ENCODE peak calls at places on chromosomes 3 and 15, in six cellular contexts. T is stimulated activated CD4-positive, alpha-beta T cell treated with anti-CD3 and anti-CD28 coated beads, Interleukin-12 subunit alpha, Interleukin-12 subunit beta, amount 100 ng/mL, for 4 hours; B is activated T-helper 9 cell treated with anti-CD3 and anti-CD28 coated beads, Interleukin-2, amount 50 U/mL, for 16 hours; S is mesothelial cell of epicardium; O is CD8-positive, alpha-beta T cell; X is HT1080. E is an unnamed sample.

GRCh38 chr15:41804920-41805666 is 22.8 kb upstream of the JMJD7 start:
- DNase-seq in T (no peak), X (no peak), O (no peak), S (no peak), B (no peak), E (peak; percentile 59)

GRCh38 chr3:126654571-126655393 is at the start of gene TXNRD3:
- DNase-seq in B (peak; percentile 65), O (peak; percentile 52), S (peak; percentile 79), T (peak; percentile 87), X (peak; percentile 50), E (peak; percentile 56)

GRCh38 chr3:148240351-148240750 is 457.4 kb upstream of the AGTR1 start:
- DNase-seq in T (no peak), O (no peak), X (no peak), S (no peak), B (no peak), E (no peak)

GRCh38 chr3:38957296-38957695 is 94.4 kb downstream of the SCN11A start:
- DNase-seq in B (no peak), O (no peak), T (no peak), S (no peak), X (no peak), E (no peak)

GRCh38 chr15:65303687-65304392 is 637 bp upstream of the RNU5B-1 start:
- DNase-seq in X (peak; percentile 67), O (peak; percentile 50), S (peak; percentile 66), T (peak; percentile 51), B (peak; percentile 52), E (peak; percentile 68)

GRCh38 chr3:126435456-126436315 is 40.0 kb downstream of the ZXDC start:
- DNase-seq in T (no peak), O (no peak), S (peak; percentile 7), X (no peak), B (no peak), E (no peak)

GRCh38 chr3:150609988-150610387 is 6.9 kb downstream of the SELENOT start:
- DNase-seq in T (no peak), B (no peak), S (no peak), X (no peak), O (no peak), E (no peak)

GRCh38 chr15:95912280-95912625 is 418.2 kb upstream of the NR2F2 start:
- DNase-seq in X (peak; percentile 11), B (no peak), S (no peak), O (no peak), T (no peak), E (no peak)

GRCh38 chr15:67030036-67030762 is 35.2 kb upstream of the SMAD3 start:
- DNase-seq in O (no peak), X (no peak), B (no peak), T (no peak), S (no peak), E (no peak)

GRCh38 chr3:114319453-114319852 is 25.6 kb downstream of the TIGIT start:
- DNase-seq in B (no peak), X (peak; percentile 88), T (no peak), S (no peak), O (no peak), E (no peak)

GRCh38 chr3:43638594-43639447 is 17.0 kb upstream of the ANO10 start:
- DNase-seq in O (no peak), S (no peak), B (no peak), T (peak; percentile 10), X (peak; percentile 65), E (no peak)

GRCh38 chr15:33244471-33244870 is 50.0 kb upstream of the FMN1 start:
- DNase-seq in B (no peak), S (no peak), T (no peak), O (no peak), X (no peak), E (no peak)

GRCh38 chr15:38260077-38260476 is 7.4 kb downstream of the SPRED1 start:
- DNase-seq in O (no peak), S (no peak), T (no peak), X (no peak), B (no peak), E (no peak)

GRCh38 chr3:159039286-159039685 is 237.4 kb downstream of the MFSD1 start:
- DNase-seq in S (no peak), O (no peak), T (no peak), X (peak; percentile 52), B (no peak), E (no peak)

GRCh38 chr15:30913761-30914160 is 10.0 kb downstream of the FAN1 start:
- DNase-seq in B (no peak), X (no peak), T (no peak), S (no peak), O (no peak), E (no peak)

GRCh38 chr3:171459130-171459941 is 869 bp downstream of the TNIK start:
- DNase-seq in X (peak; percentile 73), B (peak; percentile 39), O (peak; percentile 34), S (peak; percentile 44), T (peak; percentile 21), E (peak; percentile 29)

GRCh38 chr3:69784854-69785523 is 45.7 kb downstream of the MITF start:
- DNase-seq in S (peak; percentile 39), O (no peak), B (no peak), T (no peak), X (peak; percentile 91), E (peak; percentile 22)

GRCh38 chr3:57709559-57709958 is 16.7 kb upstream of the DENND6A start:
- DNase-seq in B (no peak), T (no peak), X (peak; percentile 63), O (no peak), S (no peak), E (no peak)

E was measured in SK-N-DZ.